ENCODE peak calls at places on chromosomes 12 and 14, in nine cellular contexts. R, K, J, N, G, Q, U, T and W are unnamed samples.

GRCh38 chr14:97267509-97267908 is 470.3 kb downstream of the VRK1 start:
- DNase-seq in Q (no peak), J (no peak), K (no peak), T (peak; percentile 28), G (no peak), U (no peak), R (no peak), N (no peak), W (no peak)

GRCh38 chr12:13390381-13390856 is 193.9 kb downstream of the EMP1 start:
- DNase-seq in T (peak; percentile 62), J (no peak), R (no peak), N (peak; percentile 76), U (no peak), Q (no peak), G (peak; percentile 79), K (no peak), W (peak; percentile 94)

GRCh38 chr12:115885040-115885439 is 392.5 kb downstream of the MED13L start:
- DNase-seq in J (no peak), Q (no peak), T (no peak), G (no peak), K (no peak), N (no peak), U (no peak), R (no peak), W (peak; percentile 72)

GRCh38 chr12:107702106-107702505 is 16.5 kb downstream of the PWP1 start:
- DNase-seq in T (no peak), U (no peak), K (no peak), Q (no peak), N (no peak), R (no peak), G (no peak), J (no peak), W (no peak)

GRCh38 chr14:105474478-105475268 is at the start of gene CRIP2:
- DNase-seq in R (no peak), N (peak; percentile 84), T (no peak), Q (peak; percentile 89), U (peak; percentile 78), G (no peak), J (peak; percentile 81), K (no peak), W (no peak)

GRCh38 chr14:38556321-38556720 is 300.4 kb upstream of the CLEC14A start:
- DNase-seq in R (no peak), N (no peak), Q (no peak), G (no peak), T (no peak), U (no peak), K (no peak), J (no peak), W (no peak)

GRCh38 chr12:121799175-121799841 is 4.5 kb upstream of the SETD1B start:
- DNase-seq in Q (peak; percentile 84), R (peak; percentile 71), J (peak; percentile 61), U (peak; percentile 57), T (no peak), N (peak; percentile 76), G (peak; percentile 42), K (no peak), W (peak; percentile 75)

GRCh38 chr12:121376754-121377697 is 22.9 kb upstream of the RNF34 start:
- DNase-seq in G (no peak), U (no peak), Q (no peak), R (no peak), N (no peak), K (no peak), J (no peak), T (no peak), W (no peak)

GRCh38 chr14:48553443-48553842 is 878.0 kb upstream of the MDGA2 start:
- DNase-seq in N (no peak), T (no peak), K (no peak), G (no peak), U (no peak), R (no peak), J (no peak), Q (no peak), W (no peak)

GRCh38 chr12:130508318-130508717 is 170.6 kb downstream of the PIWIL1 start:
- DNase-seq in T (no peak), N (no peak), R (no peak), U (no peak), G (no peak), J (no peak), Q (no peak), K (no peak), W (no peak)

GRCh38 chr12:115481141-115481540 is 796.4 kb downstream of the MED13L start:
- DNase-seq in K (no peak), Q (peak; percentile 81), U (no peak), J (no peak), T (no peak), N (no peak), R (no peak), G (no peak), W (no peak)

GRCh38 chr12:104591272-104591940 is 134.7 kb downstream of the CHST11 start:
- DNase-seq in U (no peak), N (no peak), J (no peak), T (no peak), R (no peak), G (no peak), K (no peak), Q (no peak), W (no peak)

GRCh38 chr12:16568873-16569272 is 37.1 kb downstream of the LMO3 start:
- DNase-seq in K (no peak), J (no peak), R (no peak), N (no peak), Q (no peak), G (no peak), U (peak; percentile 20), T (no peak), W (no peak)

GRCh38 chr12:123096159-123096558 is 54.7 kb downstream of the PITPNM2 start:
- DNase-seq in Q (no peak), N (no peak), K (no peak), G (no peak), J (no peak), T (no peak), U (no peak), R (no peak), W (no peak)

GRCh38 chr12:109910254-109910968 is 10.3 kb downstream of the TCHP start:
- DNase-seq in G (no peak), K (no peak), U (no peak), Q (no peak), J (no peak), N (no peak), T (no peak), R (no peak), W (no peak)

GRCh38 chr14:103356151-103356766 is 22.2 kb downstream of the EIF5 start:
- DNase-seq in K (no peak), U (no peak), Q (no peak), T (no peak), J (no peak), R (no peak), G (no peak), N (no peak), W (no peak)

GRCh38 chr14:45838597-45838996 is 585.6 kb upstream of the MIS18BP1 start:
- DNase-seq in K (no peak), Q (peak; percentile 2), U (no peak), R (no peak), G (no peak), T (no peak), N (no peak), J (peak; percentile 1), W (no peak)
- TF ChIP-seq CTCF in K (no peak), Q (no peak), U (peak; percentile 5), R (peak; percentile 49), G (no peak), T (no peak), N (no peak), J (peak; percentile 43), W (peak; percentile 40)

DNA sequence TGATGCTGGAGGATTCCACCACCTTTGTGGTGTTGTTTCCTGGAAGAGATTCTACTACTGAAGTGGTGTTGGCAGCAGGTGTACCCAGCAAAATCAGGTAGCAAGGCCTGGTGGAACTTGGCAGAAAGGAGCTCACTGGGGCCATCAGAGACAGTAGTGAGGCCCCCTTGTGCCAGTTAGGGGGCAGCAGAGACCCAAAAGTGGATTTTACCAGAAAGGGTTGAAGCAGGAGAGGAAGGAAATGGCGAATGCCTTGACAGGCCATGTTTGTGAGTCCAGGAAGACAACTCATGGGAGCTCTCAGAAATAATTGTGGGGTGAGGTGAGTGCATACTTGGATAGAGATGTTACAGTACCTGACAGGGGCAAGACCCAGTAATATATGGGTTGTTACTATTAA is 137.7 kb upstream of the FGD4 start:
- DNase-seq in G (no peak), J (peak; percentile 50), Q (no peak), R (peak; percentile 65), T (no peak), N (no peak), K (no peak), U (no peak), W (no peak)
- TF ChIP-seq CTCF in G (no peak), J (peak; percentile 59), Q (peak; percentile 19), R (peak; percentile 65), T (no peak), N (peak; percentile 16), K (peak; percentile 31), U (peak; percentile 24), W (no peak)

GRCh38 chr12:93762912-93763311 is 85.7 kb downstream of the CRADD start:
- DNase-seq in U (no peak), N (no peak), Q (peak; percentile 71), G (no peak), J (no peak), K (no peak), T (no peak), R (no peak), W (no peak)

GRCh38 chr12:93766371-93766770 is 89.2 kb downstream of the CRADD start:
- DNase-seq in R (no peak), U (no peak), Q (no peak), T (no peak), N (no peak), G (no peak), K (no peak), J (no peak), W (no peak)

GRCh38 chr12:93766802-93767523 is 89.8 kb downstream of the CRADD start:
- DNase-seq in R (no peak), U (peak; percentile 37), G (no peak), N (peak; percentile 53), Q (peak; percentile 21), J (peak; percentile 20), T (no peak), K (peak; percentile 52), W (peak; percentile 46)

GRCh38 chr12:93762059-93762719 is 85.0 kb downstream of the CRADD start:
- DNase-seq in U (no peak), K (no peak), R (no peak), N (no peak), J (no peak), T (no peak), Q (no peak), G (no peak), W (no peak)

GRCh38 chr12:93763746-93764147 is 86.6 kb downstream of the CRADD start:
- DNase-seq in R (no peak), N (no peak), G (no peak), K (no peak), T (no peak), J (peak; percentile 31), Q (no peak), U (no peak), W (no peak)
- TF ChIP-seq CTCF in R (peak; percentile 29), N (peak; percentile 36), G (no peak), K (no peak), T (peak; percentile 29), J (no peak), Q (no peak), U (no peak), W (peak; percentile 14)

DNA sequence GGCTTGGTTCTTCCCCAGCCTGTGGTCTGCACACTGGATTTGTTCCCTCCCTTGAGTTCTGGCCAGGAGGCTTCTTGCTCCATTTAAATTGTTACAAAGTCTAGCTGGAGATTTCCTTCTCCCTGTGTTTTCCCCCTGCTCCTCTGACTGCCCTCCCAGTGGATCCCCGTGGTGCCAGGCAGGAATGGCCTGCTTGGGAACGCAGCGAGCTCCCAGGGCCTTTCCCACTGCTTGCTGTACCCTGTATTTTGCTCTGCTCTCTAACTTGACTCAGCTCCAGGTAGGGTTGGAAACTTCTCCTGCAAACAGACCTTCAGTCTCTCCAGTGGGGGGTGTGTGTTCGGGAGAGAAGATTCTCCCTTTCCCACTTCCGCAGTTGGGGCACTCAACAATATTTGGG is 349.2 kb upstream of the FBXO33 start:
- DNase-seq in T (no peak), N (no peak), R (no peak), U (no peak), K (no peak), G (no peak), Q (no peak), J (no peak), W (no peak)
- TF ChIP-seq CTCF in T (no peak), N (no peak), R (no peak), U (no peak), K (no peak), G (no peak), Q (no peak), J (no peak), W (no peak)